ENCODE peak calls at places on chromosomes 2 and 18, in four cellular contexts. One of them, this sample, is unnamed.

GRCh38 chr2:241867776-241868420 is 1.6 kb upstream of the RTP5 start:
- DNase-seq in A549: no peak
- DNase-seq in fibroblast of mammary gland: no peak
- DNase-seq in IMR-90: no peak
- DNase-seq in this sample: no peak

GRCh38 chr2:176174850-176175728 is 13.4 kb upstream of the HOXD1 start:
- DNase-seq in A549: no peak
- DNase-seq in IMR-90: no peak
- DNase-seq in fibroblast of mammary gland: no peak
- DNase-seq in this sample: no peak

GRCh38 chr2:33363599-33364300 is 112.7 kb upstream of the RASGRP3 start:
- DNase-seq in A549: no peak
- DNase-seq in IMR-90: peak; percentile 83
- DNase-seq in fibroblast of mammary gland: peak; percentile 63
- DNase-seq in this sample: peak; percentile 78

GRCh38 chr18:7946724-7947377 is 379.7 kb downstream of the PTPRM start:
- DNase-seq in A549: peak; percentile 14
- DNase-seq in IMR-90: peak; percentile 89
- DNase-seq in fibroblast of mammary gland: peak; percentile 90
- DNase-seq in this sample: no peak

GRCh38 chr2:28842042-28842441 is 28.1 kb downstream of the TRMT61B start:
- DNase-seq in fibroblast of mammary gland: no peak
- DNase-seq in IMR-90: no peak
- DNase-seq in A549: no peak
- DNase-seq in this sample: no peak

GRCh38 chr2:168583710-168584521 is 127.8 kb downstream of the CERS6 start:
- DNase-seq in fibroblast of mammary gland: peak; percentile 88
- DNase-seq in IMR-90: peak; percentile 67
- DNase-seq in A549: no peak
- DNase-seq in this sample: no peak

GRCh38 chr2:98148968-98149697 is 62.2 kb downstream of the VWA3B start:
- DNase-seq in A549: no peak
- DNase-seq in fibroblast of mammary gland: peak; percentile 62
- DNase-seq in IMR-90: peak; percentile 62
- DNase-seq in this sample: no peak

GRCh38 chr2:199484927-199485326 is 27.2 kb upstream of the SATB2 start:
- DNase-seq in IMR-90: no peak
- DNase-seq in fibroblast of mammary gland: no peak
- DNase-seq in A549: no peak
- DNase-seq in this sample: no peak

GRCh38 chr18:55841314-55841713 is 253.3 kb upstream of the TCF4 start:
- DNase-seq in A549: no peak
- DNase-seq in fibroblast of mammary gland: no peak
- DNase-seq in IMR-90: no peak
- DNase-seq in this sample: no peak

GRCh38 chr2:85184231-85184630 is 51.0 kb downstream of the TCF7L1 start:
- DNase-seq in IMR-90: no peak
- DNase-seq in A549: no peak
- DNase-seq in fibroblast of mammary gland: no peak
- DNase-seq in this sample: no peak

GRCh38 chr18:80159713-80160636 is 50.9 kb downstream of the ADNP2 start:
- DNase-seq in A549: no peak
- DNase-seq in fibroblast of mammary gland: no peak
- DNase-seq in IMR-90: no peak
- DNase-seq in this sample: no peak

GRCh38 chr2:30252723-30253688 is 21.7 kb downstream of the LBH start:
- DNase-seq in fibroblast of mammary gland: peak; percentile 56
- DNase-seq in A549: peak; percentile 67
- DNase-seq in IMR-90: peak; percentile 85
- DNase-seq in this sample: no peak

GRCh38 chr2:60553496-60553991 is at the start of gene BCL11A:
- DNase-seq in IMR-90: peak; percentile 78
- DNase-seq in fibroblast of mammary gland: peak; percentile 40
- DNase-seq in A549: peak; percentile 62
- DNase-seq in this sample: peak; percentile 76

GRCh38 chr18:35917043-35917442 is 55.4 kb upstream of the RMP24 start:
- DNase-seq in A549: no peak
- DNase-seq in fibroblast of mammary gland: no peak
- DNase-seq in IMR-90: no peak
- DNase-seq in this sample: no peak

GRCh38 chr2:226649871-226650660 is 149.6 kb downstream of the IRS1 start:
- DNase-seq in fibroblast of mammary gland: peak; percentile 99
- DNase-seq in IMR-90: peak; percentile 98
- DNase-seq in A549: peak; percentile 31
- DNase-seq in this sample: peak; percentile 91

GRCh38 chr2:143802242-143802641 is 673.0 kb downstream of the ARHGAP15 start:
- DNase-seq in A549: no peak
- DNase-seq in IMR-90: peak; percentile 90
- DNase-seq in fibroblast of mammary gland: peak; percentile 25
- DNase-seq in this sample: no peak

GRCh38 chr2:64462940-64463339 is 9.0 kb downstream of the LGALSL start:
- DNase-seq in IMR-90: peak; percentile 22
- DNase-seq in fibroblast of mammary gland: peak; percentile 68
- DNase-seq in A549: no peak
- DNase-seq in this sample: no peak

GRCh38 chr2:194314042-194314441 is 1343.0 kb upstream of the SLC39A10 start:
- DNase-seq in fibroblast of mammary gland: no peak
- DNase-seq in A549: no peak
- DNase-seq in IMR-90: no peak
- DNase-seq in this sample: no peak

GRCh38 chr2:29012211-29012681 is 31.1 kb downstream of the TOGARAM2 start:
- DNase-seq in IMR-90: no peak
- DNase-seq in A549: no peak
- DNase-seq in fibroblast of mammary gland: no peak
- DNase-seq in this sample: peak; percentile 86

GRCh38 chr2:15729709-15730544 is 138.3 kb downstream of the DDX1 start:
- DNase-seq in fibroblast of mammary gland: no peak
- DNase-seq in A549: no peak
- DNase-seq in IMR-90: no peak
- DNase-seq in this sample: no peak

GRCh38 chr2:178069551-178069950 is 3.0 kb downstream of the PDE11A start:
- DNase-seq in fibroblast of mammary gland: no peak
- DNase-seq in A549: no peak
- DNase-seq in IMR-90: no peak
- DNase-seq in this sample: no peak

GRCh38 chr18:24853076-24853475 is 392.6 kb downstream of the HRH4 start:
- DNase-seq in IMR-90: no peak
- DNase-seq in A549: no peak
- DNase-seq in fibroblast of mammary gland: no peak
- DNase-seq in this sample: no peak

GRCh38 chr2:12397861-12398260 is 318.9 kb upstream of the TRIB2 start:
- DNase-seq in fibroblast of mammary gland: no peak
- DNase-seq in IMR-90: no peak
- DNase-seq in A549: no peak
- DNase-seq in this sample: peak; percentile 84

This sample was measured in MV-4-11.